ENCODE peak calls at places on chromosomes 2 and 18, in four cellular contexts. J is endodermal cell; H is stimulated activated CD8-positive, alpha-beta memory T cell treated with anti-CD3 and anti-CD28 coated beads, Interleukin-7, amount 100 ng/mL, for 48 hours; N is fibroblast of lung. O is an unnamed sample.
A peak's percentile ranks its signal among the peaks of the same experiment; 100 is the strongest.

GRCh38 chr2:3628800-3629199 is 29.2 kb upstream of the ALLC start:
- DNase-seq in N (no peak), H (no peak), J (peak; percentile 91), O (no peak)

GRCh38 chr2:60553992-60554648 is 666 bp upstream of the BCL11A start:
- DNase-seq in H (no peak), J (peak; percentile 88), N (peak; percentile 35), O (no peak)

GRCh38 chr2:40372278-40372580 is 79.7 kb downstream of the SLC8A1 start:
- DNase-seq in H (no peak), J (no peak), N (peak; percentile 71), O (no peak)

GRCh38 chr2:10909050-10909995 is 2.4 kb upstream of the KCNF1 start:
- DNase-seq in N (no peak), H (no peak), J (peak; percentile 92), O (no peak)

GRCh38 chr2:132977812-132978529 is 308.0 kb upstream of the LYPD1 start:
- DNase-seq in J (no peak), H (no peak), N (peak; percentile 79), O (no peak)

GRCh38 chr2:232389327-232389726 is 10.8 kb downstream of the ALPP start:
- DNase-seq in H (no peak), J (no peak), N (peak; percentile 64), O (no peak)

GRCh38 chr18:59665057-59666007 is 31.9 kb downstream of the CCBE1 start:
- DNase-seq in J (no peak), N (peak; percentile 66), H (no peak), O (no peak)

GRCh38 chr2:233051241-233052149 is 8.6 kb upstream of the INPP5D start:
- DNase-seq in H (no peak), N (peak; percentile 83), J (peak; percentile 91), O (peak; percentile 48)

GRCh38 chr18:46672062-46672970 is 15.3 kb upstream of the LOXHD1 start:
- DNase-seq in N (peak; percentile 58), H (no peak), J (no peak), O (no peak)

GRCh38 chr2:8550932-8551621 is 130.8 kb upstream of the ID2 start:
- DNase-seq in N (no peak), H (no peak), J (no peak), O (no peak)

GRCh38 chr2:131659168-131659572 is 131.5 kb downstream of the CCDC74A start:
- DNase-seq in H (no peak), J (no peak), N (peak; percentile 63), O (no peak)

GRCh38 chr2:70340921-70341765 is 39.3 kb upstream of the FAM136A start:
- DNase-seq in N (peak; percentile 20), J (peak; percentile 87), H (no peak), O (no peak)

GRCh38 chr2:149877064-149877463 is 289.5 kb upstream of the MMADHC start:
- DNase-seq in N (no peak), H (no peak), J (no peak), O (no peak)

GRCh38 chr2:28469304-28469703 is 26.6 kb upstream of the PLB1 start:
- DNase-seq in H (no peak), J (no peak), N (peak; percentile 37), O (peak; percentile 58)

GRCh38 chr2:24930768-24931167 is 10.7 kb upstream of the ADCY3 start:
- DNase-seq in J (peak; percentile 59), H (no peak), N (peak; percentile 36), O (no peak)

GRCh38 chr2:95287806-95288205 is 9.3 kb upstream of the KCNIP3 start:
- DNase-seq in N (no peak), J (no peak), H (no peak), O (no peak)

GRCh38 chr2:98656800-98657199 is 48.4 kb downstream of the UNC50 start:
- DNase-seq in N (no peak), J (no peak), H (no peak), O (no peak)

GRCh38 chr2:203675086-203675485 is 31.4 kb upstream of the CD28 start:
- DNase-seq in J (no peak), N (peak; percentile 83), H (no peak), O (no peak)

GRCh38 chr2:23940262-23940975 is at the start of gene UBXN2A:
- DNase-seq in J (peak; percentile 92), H (peak; percentile 66), N (peak; percentile 79), O (peak; percentile 76)

GRCh38 chr2:239002960-239003932 is 155.4 kb downstream of the TWIST2 start:
- DNase-seq in N (peak; percentile 37), J (peak; percentile 17), H (no peak), O (peak; percentile 93)

GRCh38 chr18:69414184-69414583 is 13.5 kb downstream of the DOK6 start:
- DNase-seq in N (no peak), H (no peak), J (no peak), O (no peak)

GRCh38 chr2:232240896-232241295 is 137.7 kb upstream of the ALPP start:
- DNase-seq in J (no peak), H (no peak), N (no peak), O (no peak)

GRCh38 chr18:6249110-6249680 is 165.5 kb downstream of the L3MBTL4 start:
- DNase-seq in N (no peak), J (no peak), H (no peak), O (no peak)

GRCh38 chr2:105409717-105410116 is 10.9 kb upstream of the FHL2 start:
- DNase-seq in N (peak; percentile 99), J (no peak), H (no peak), O (peak; percentile 87)

GRCh38 chr2:235394278-235394828 is 99.5 kb upstream of the AGAP1 start:
- DNase-seq in N (peak; percentile 90), H (no peak), J (no peak), O (peak; percentile 68)

GRCh38 chr18:63382843-63383242 is 15.8 kb upstream of the KDSR start:
- DNase-seq in N (no peak), J (no peak), H (no peak), O (no peak)

GRCh38 chr18:8705280-8705940 is at the start of gene MTCL1:
- DNase-seq in H (no peak), J (peak; percentile 81), N (peak; percentile 56), O (peak; percentile 61)

GRCh38 chr2:10169053-10169578 is 46.6 kb downstream of the RRM2 start:
- DNase-seq in J (peak; percentile 26), N (no peak), H (no peak), O (no peak)

GRCh38 chr2:168244318-168244717 is 3.1 kb downstream of the STK39 start:
- DNase-seq in N (no peak), J (no peak), H (no peak), O (peak; percentile 60)

GRCh38 chr2:128356127-128356526 is 37.5 kb upstream of the HS6ST1 start:
- DNase-seq in J (no peak), N (no peak), H (no peak), O (no peak)

GRCh38 chr2:113876503-113877387 is 13.1 kb upstream of the ACTR3 start:
- DNase-seq in J (peak; percentile 69), N (peak; percentile 71), H (peak; percentile 31), O (no peak)

GRCh38 chr2:239731998-239732665 is 293.0 kb downstream of the NDUFA10 start:
- DNase-seq in H (no peak), J (no peak), N (no peak), O (no peak)

GRCh38 chr2:47009368-47009767 is 93.8 kb upstream of the MCFD2 start:
- DNase-seq in N (no peak), J (no peak), H (no peak), O (no peak)

GRCh38 chr2:167875524-167875923 is 371.9 kb downstream of the STK39 start:
- DNase-seq in J (no peak), N (no peak), H (no peak), O (no peak)

GRCh38 chr2:62423235-62423634 is 82.8 kb downstream of the TMEM17 start:
- DNase-seq in N (no peak), H (no peak), J (peak; percentile 70), O (no peak)

GRCh38 chr2:24160761-24161160 is 14.1 kb upstream of the FAM228A start:
- DNase-seq in J (no peak), H (no peak), N (no peak), O (no peak)

GRCh38 chr18:58670561-58671121 is 624 bp upstream of the MALT1 start:
- DNase-seq in H (no peak), J (no peak), N (peak; percentile 69), O (no peak)

GRCh38 chr18:58669731-58670379 is 1.4 kb upstream of the MALT1 start:
- DNase-seq in H (no peak), N (peak; percentile 92), J (no peak), O (no peak)

GRCh38 chr2:64644240-64645013 is 9.3 kb downstream of the SERTAD2 start:
- DNase-seq in N (peak; percentile 82), H (no peak), J (peak; percentile 94), O (peak; percentile 84)

GRCh38 chr18:73201940-73202339 is 334.2 kb upstream of the NETO1 start:
- DNase-seq in J (no peak), N (peak; percentile 34), H (no peak), O (no peak)